ENCODE peak calls at places on chromosomes 11 and 22, in seven cellular contexts. A, T, P, G, C, N and F are unnamed samples.

GRCh38 chr22:37061611-37062365 is 10.2 kb downstream of the KCTD17 start:
- DNase-seq in A (no peak), T (no peak), P (no peak), G (no peak), C (no peak), N (no peak), F (no peak)

GRCh38 chr22:20241579-20242392 is 26.3 kb downstream of the RTN4R start:
- DNase-seq in A (no peak), T (no peak), P (no peak), G (no peak), C (no peak), N (no peak), F (no peak)

GRCh38 chr11:64627371-64627770 is 36.4 kb downstream of the SLC22A12 start:
- DNase-seq in A (no peak), T (no peak), P (no peak), G (no peak), C (no peak), N (no peak), F (no peak)

GRCh38 chr11:65121447-65121864 is 478 bp downstream of the FAU start:
- DNase-seq in A (peak; percentile 35), T (peak; percentile 86), P (no peak), G (peak; percentile 57), C (no peak), N (no peak), F (peak; percentile 78)

GRCh38 chr11:65316979-65317786 is 2.5 kb downstream of the CDC42EP2 start:
- DNase-seq in A (peak; percentile 80), T (no peak), P (no peak), G (peak; percentile 80), C (peak; percentile 74), N (peak; percentile 46), F (peak; percentile 87)

GRCh38 chr11:9568854-9569587 is 4.4 kb upstream of the WEE1 start:
- DNase-seq in A (peak; percentile 92), T (no peak), P (no peak), G (peak; percentile 86), C (peak; percentile 83), N (no peak), F (no peak)

GRCh38 chr11:122697636-122698167 is 42.2 kb downstream of the UBASH3B start:
- DNase-seq in A (no peak), T (no peak), P (no peak), G (no peak), C (no peak), N (no peak), F (no peak)

GRCh38 chr22:37792494-37792893 is 15.2 kb upstream of the GCAT start:
- DNase-seq in A (no peak), T (no peak), P (no peak), G (no peak), C (no peak), N (no peak), F (no peak)

GRCh38 chr11:1928038-1928890 is 8.8 kb downstream of the TNNT3 start:
- DNase-seq in A (no peak), T (no peak), P (no peak), G (no peak), C (no peak), N (no peak), F (peak; percentile 63)

GRCh38 chr11:125975634-125976033 is 29.8 kb downstream of the VSIG10L2 start:
- DNase-seq in A (no peak), T (no peak), P (no peak), G (no peak), C (no peak), N (no peak), F (no peak)

GRCh38 chr11:123588117-123588815 is 66.2 kb downstream of the SCN3B start:
- DNase-seq in A (no peak), T (no peak), P (no peak), G (peak; percentile 77), C (peak; percentile 84), N (no peak), F (no peak)

GRCh38 chr11:20367313-20367948 is 3.9 kb downstream of the HTATIP2 start:
- DNase-seq in A (no peak), T (no peak), P (peak; percentile 82), G (peak; percentile 49), C (peak; percentile 43), N (peak; percentile 80), F (no peak)

GRCh38 chr11:17986007-17986710 is 26.7 kb downstream of the SERGEF start:
- DNase-seq in A (no peak), T (no peak), P (no peak), G (no peak), C (no peak), N (no peak), F (no peak)
- H3K27ac ChIP-seq in A (no peak overlapping the region), T (no peak overlapping the region), P (no peak overlapping the region), G (no peak overlapping the region), C (no peak overlapping the region), N (no peak overlapping the region), F (peak overlapping the region; percentile 80)

GRCh38 chr11:26901162-26901561 is 92.8 kb upstream of the FIBIN start:
- DNase-seq in A (no peak), T (no peak), P (no peak), G (no peak), C (no peak), N (no peak), F (no peak)
- TF ChIP-seq POLR2AphosphoS5 in A (no peak), T (no peak), P (no peak), G (no peak), C (no peak), N (no peak), F (no peak)

GRCh38 chr22:28829358-28830181 is 29.2 kb upstream of the XBP1 start:
- DNase-seq in A (peak; percentile 91), T (peak; percentile 91), P (peak; percentile 60), G (peak; percentile 85), C (peak; percentile 86), N (peak; percentile 59), F (peak; percentile 79)
- H3K27ac ChIP-seq in A (peak overlapping the region; percentile 72), T (no peak overlapping the region), P (no peak overlapping the region), G (no peak overlapping the region), C (peak overlapping the region; percentile 40), N (no peak overlapping the region), F (no peak overlapping the region)

DNA sequence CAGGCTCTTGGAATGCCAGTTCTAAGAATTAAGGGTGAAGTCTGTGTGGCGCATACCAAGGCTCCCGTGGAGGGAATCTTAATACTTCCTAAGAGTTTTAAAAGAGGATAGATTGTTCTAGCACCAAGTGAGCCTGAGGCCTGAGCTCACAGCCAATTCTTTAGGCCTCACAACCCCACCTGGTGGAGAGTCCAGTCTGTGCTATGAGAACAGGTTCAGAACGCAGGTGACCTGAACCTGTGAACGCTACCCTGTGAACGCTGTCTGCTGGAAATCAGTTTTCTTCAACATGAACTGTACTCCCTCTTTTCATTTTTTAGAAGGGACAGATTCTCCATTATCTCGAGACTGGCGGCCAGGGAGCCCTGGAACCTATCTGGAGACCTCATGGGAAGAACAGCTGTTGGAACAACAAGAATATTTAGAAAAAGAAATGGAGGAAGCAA is 43.2 kb upstream of the DLAT start:
- DNase-seq in A (peak; percentile 96), T (no peak), P (no peak), G (peak; percentile 87), C (peak; percentile 88), N (peak; percentile 67), F (no peak)
- TF ChIP-seq POLR2AphosphoS5 in A (no peak), T (no peak), P (no peak), G (no peak), C (peak; percentile 71), N (no peak), F (no peak)

GRCh38 chr11:75014129-75014528 is 25.4 kb downstream of the NEU3 start:
- DNase-seq in A (no peak), T (no peak), P (no peak), G (no peak), C (no peak), N (peak; percentile 45), F (no peak)
- H3K27ac ChIP-seq in A (no peak overlapping the region), T (no peak overlapping the region), P (no peak overlapping the region), G (no peak overlapping the region), C (no peak overlapping the region), N (peak overlapping the region; percentile 19), F (no peak overlapping the region)

DNA sequence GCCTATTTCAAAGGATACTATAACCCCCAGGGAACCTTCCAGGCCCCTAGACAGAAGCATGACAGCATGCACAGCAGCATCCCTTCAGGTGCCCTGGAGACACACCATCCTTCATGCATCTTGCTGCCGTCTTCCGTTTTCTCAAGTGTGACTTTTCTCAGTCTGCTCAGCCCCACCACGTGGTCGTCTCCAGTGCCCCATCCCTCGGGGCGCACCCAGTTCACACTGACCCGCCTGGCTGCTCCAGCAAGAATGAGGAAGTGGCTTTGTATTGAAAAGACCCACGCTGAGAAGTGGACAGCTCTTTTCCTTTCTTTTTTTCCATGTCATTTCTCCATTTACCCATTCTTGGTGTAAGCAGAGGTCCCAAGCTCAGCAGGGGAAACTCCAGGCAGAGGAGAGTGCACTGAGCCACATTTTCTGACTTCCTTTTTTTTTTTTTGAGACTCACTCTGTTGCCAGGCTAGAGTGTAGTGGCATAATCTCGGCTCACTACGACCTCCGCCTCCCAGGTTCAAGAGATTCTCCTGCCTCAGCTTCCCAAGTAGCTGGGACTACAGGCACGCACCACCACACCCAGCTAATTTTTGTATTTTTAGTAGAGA is 14.5 kb downstream of the SERPINH1 start:
- DNase-seq in A (peak; percentile 75), T (peak; percentile 90), P (no peak), G (peak; percentile 61), C (peak; percentile 48), N (peak; percentile 38), F (no peak)
- TF ChIP-seq POLR2AphosphoS5 in A (no peak), T (peak; percentile 55), P (no peak), G (no peak), C (peak; percentile 12), N (no peak), F (no peak)

GRCh38 chr22:46079093-46079860 is 71.0 kb upstream of the PPARA start:
- DNase-seq in A (no peak), T (peak; percentile 61), P (no peak), G (peak; percentile 7), C (peak; percentile 24), N (no peak), F (peak; percentile 71)
- H3K27ac ChIP-seq in A (no peak overlapping the region), T (peak overlapping the region; percentile 97), P (peak overlapping the region; percentile 99), G (peak overlapping the region; percentile 98), C (peak overlapping the region; percentile 96), N (no peak overlapping the region), F (peak overlapping the region; percentile 98)

DNA sequence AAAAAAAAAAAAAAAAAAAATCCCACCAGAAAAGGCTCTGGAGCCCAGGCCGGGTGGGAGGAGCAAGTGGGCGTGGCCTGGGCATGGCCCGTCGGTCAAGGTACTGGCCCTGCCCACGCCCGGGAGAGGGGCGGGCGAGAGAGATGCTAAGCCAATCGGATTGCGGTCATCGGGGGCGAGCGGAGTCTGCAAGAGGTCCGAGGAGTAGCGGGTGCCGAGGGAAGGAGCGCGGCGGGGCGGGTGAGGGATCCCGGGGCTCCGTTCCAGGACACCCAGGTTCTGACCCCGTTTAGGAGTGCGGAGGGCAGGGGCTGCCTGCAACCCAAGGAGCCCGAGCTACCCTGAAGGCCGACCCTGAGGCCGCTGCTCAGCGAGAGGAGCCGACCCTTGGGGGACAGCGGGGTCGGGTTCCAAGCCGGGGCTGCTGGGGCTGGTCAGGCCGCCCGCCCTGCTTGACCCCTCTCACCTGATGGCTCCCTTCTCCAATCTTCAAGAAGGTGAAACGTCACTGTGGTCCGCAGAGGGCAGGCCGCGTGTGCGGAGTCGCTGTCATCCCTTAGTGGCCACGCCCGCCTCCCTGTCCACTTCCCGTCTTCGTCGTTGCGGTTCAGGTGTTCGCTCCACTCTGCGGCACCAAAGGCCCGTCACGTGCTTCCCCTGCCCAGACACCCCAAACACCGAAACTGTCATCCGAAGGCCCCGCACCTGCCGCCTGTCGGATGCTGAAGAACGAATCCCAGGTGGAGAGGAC is 11.1 kb upstream of the TAB1 start:
- DNase-seq in A (peak; percentile 99), T (peak; percentile 95), P (no peak), G (peak; percentile 84), C (peak; percentile 76), N (peak; percentile 96), F (peak; percentile 87)
- TF ChIP-seq POLR2AphosphoS5 in A (peak; percentile 58), T (peak; percentile 61), P (no peak), G (no peak), C (no peak), N (no peak), F (no peak)